ENCODE peak calls at places on chromosomes 4 and X, in four cellular contexts. P is stimulated activated CD4-positive, alpha-beta T cell treated with anti-CD3 and anti-CD28 coated beads, Interleukin-12 subunit alpha, Interleukin-12 subunit beta, amount 100 ng/mL, for 24 hours; S is NCI-H748 treated with DMSO at 0.1 percent for 48 hours; F is immature natural killer cell. U is an unnamed sample.

GRCh38 chr4:158015241-158015640 is 157.6 kb downstream of the GASK1B start:
- DNase-seq in F (no peak), P (no peak), S (no peak), U (no peak)

GRCh38 chr4:186475202-186475601 is 80.2 kb downstream of the MTNR1A start:
- DNase-seq in F (no peak), P (no peak), S (no peak), U (no peak)

GRCh38 chr4:129008096-129008495 is 85.2 kb downstream of the SCLT1 start:
- DNase-seq in P (no peak), S (no peak), F (no peak), U (no peak)

GRCh38 chrX:9188117-9188516 is 154.2 kb upstream of the FAM9B start:
- DNase-seq in P (no peak), S (peak; percentile 70), F (no peak), U (no peak)

GRCh38 chrX:144715356-144715755 is 531.9 kb upstream of the SPANXN1 start:
- DNase-seq in P (no peak), F (no peak), S (no peak), U (no peak)

GRCh38 chrX:151902813-151903591 is 9.7 kb upstream of the MAGEA4 start:
- DNase-seq in S (no peak), P (no peak), F (no peak), U (no peak)

GRCh38 chrX:68273887-68274286 is 159.4 kb downstream of the OPHN1 start:
- DNase-seq in F (no peak), P (no peak), S (no peak), U (no peak)

GRCh38 chr4:38860788-38861424 is 4.3 kb upstream of the TLR6 start:
- DNase-seq in P (no peak), S (peak; percentile 36), F (peak; percentile 61), U (peak; percentile 45)

GRCh38 chr4:57190651-57191481 is 80.7 kb upstream of the IGFBP7 start:
- DNase-seq in F (peak; percentile 14), P (no peak), S (no peak), U (no peak)

GRCh38 chr4:101169044-101170014 is 178.0 kb downstream of the PPP3CA start:
- DNase-seq in P (peak; percentile 24), F (peak; percentile 63), S (peak; percentile 90), U (peak; percentile 4)

GRCh38 chr4:76007089-76007559 is at the start of gene CXCL9:
- DNase-seq in P (no peak), S (no peak), F (no peak), U (no peak)

GRCh38 chrX:40651620-40652223 is 4.4 kb upstream of the CXorf38 start:
- DNase-seq in S (peak; percentile 42), F (peak; percentile 72), P (peak; percentile 9), U (peak; percentile 56)

GRCh38 chrX:17164936-17165335 is 210.1 kb upstream of the NHS start:
- DNase-seq in P (no peak), S (no peak), F (no peak), U (no peak)

GRCh38 chrX:149541521-149542047 is 772 bp downstream of the EOLA1 start:
- DNase-seq in F (no peak), P (no peak), S (no peak), U (no peak)

GRCh38 chr4:33421887-33422286 is 2701.7 kb downstream of the PCDH7 start:
- DNase-seq in S (no peak), P (no peak), F (no peak), U (no peak)

GRCh38 chrX:8586953-8587352 is 122.3 kb downstream of the VCX3B start:
- DNase-seq in P (no peak), F (no peak), S (no peak), U (no peak)

GRCh38 chrX:136209016-136209738 is 42.0 kb downstream of the MAP7D3 start:
- DNase-seq in P (no peak), F (peak; percentile 30), S (no peak), U (no peak)

GRCh38 chrX:113384628-113385027 is 544.0 kb upstream of the AMOT start:
- DNase-seq in P (no peak), F (no peak), S (no peak), U (no peak)

U was measured in activated CD4-positive, CD25-positive, alpha-beta regulatory T cell treated with anti-CD3 and anti-CD28 coated beads, Interleukin-2, amount 50 U/mL, for 16 hours.